ENCODE peak calls at places on chromosomes 2 and 18, in six cellular contexts. T is sigmoid colon, Y is HCT116, G is K562, K is spleen, S is GM12878. E is an unnamed sample.

GRCh38 chr18:45049548-45050307 is 369.0 kb downstream of the SETBP1 start:
- DNase-seq in T (no peak), S (no peak), K (no peak), Y (no peak), G (no peak), E (no peak)

GRCh38 chr2:74548919-74549684 is 4.6 kb downstream of the LOXL3 start:
- DNase-seq in T (peak; percentile 83), Y (no peak), K (peak; percentile 84), S (no peak), G (peak; percentile 88), E (no peak)

GRCh38 chr2:203237501-203238238 is 1.1 kb upstream of the CYP20A1 start:
- DNase-seq in G (peak; percentile 6), Y (no peak), S (no peak), T (no peak), K (no peak), E (no peak)

GRCh38 chr18:8439091-8439490 is 170.1 kb upstream of the RAB12 start:
- DNase-seq in G (no peak), K (no peak), T (no peak), S (no peak), Y (no peak), E (no peak)

GRCh38 chr2:198116652-198117175 is 312.3 kb downstream of the PLCL1 start:
- DNase-seq in K (no peak), Y (no peak), G (no peak), T (no peak), S (no peak), E (no peak)

GRCh38 chr2:219553463-219553862 is 9.6 kb downstream of the TMEM198 start:
- DNase-seq in Y (no peak), G (no peak), K (no peak), S (no peak), T (no peak), E (no peak)

GRCh38 chr2:219358170-219359075 is 25.9 kb upstream of the RESP18 start:
- DNase-seq in G (peak; percentile 32), T (no peak), K (no peak), S (no peak), Y (no peak), E (peak; percentile 23)

GRCh38 chr2:224894356-224894755 is 147.9 kb downstream of the DOCK10 start:
- DNase-seq in K (no peak), T (no peak), S (peak; percentile 71), G (no peak), Y (no peak), E (no peak)

GRCh38 chr2:175755169-175755568 is 246.9 kb downstream of the LNPK start:
- DNase-seq in K (no peak), S (no peak), T (no peak), Y (no peak), G (no peak), E (no peak)

GRCh38 chr2:241047253-241048010 is 49.0 kb downstream of the SNED1 start:
- DNase-seq in G (no peak), S (no peak), Y (no peak), K (no peak), T (no peak), E (no peak)

GRCh38 chr2:206463685-206464084 is 20.4 kb downstream of the ADAM23 start:
- DNase-seq in T (no peak), S (no peak), G (no peak), K (no peak), Y (no peak), E (no peak)

GRCh38 chr2:45595724-45596435 is 15.2 kb downstream of the SRBD1 start:
- DNase-seq in Y (no peak), K (no peak), T (no peak), G (no peak), S (no peak), E (no peak)

GRCh38 chr2:10243926-10244270 is 58.8 kb upstream of the HPCAL1 start:
- DNase-seq in S (no peak), Y (no peak), G (no peak), K (peak; percentile 62), T (peak; percentile 39), E (no peak)

GRCh38 chr2:207357216-207357615 is 172.5 kb upstream of the CREB1 start:
- DNase-seq in Y (no peak), T (no peak), K (no peak), G (no peak), S (no peak), E (no peak)

GRCh38 chr2:160222546-160223281 is 22.6 kb upstream of the ITGB6 start:
- DNase-seq in K (no peak), T (no peak), Y (no peak), S (no peak), G (no peak), E (no peak)

GRCh38 chr2:110858135-110858737 is 125.9 kb downstream of the ACOXL start:
- DNase-seq in S (peak; percentile 69), G (no peak), K (no peak), T (no peak), Y (no peak), E (no peak)

GRCh38 chr2:84875213-84875560 is 5.7 kb downstream of the TRABD2A start:
- DNase-seq in T (peak; percentile 33), S (no peak), Y (no peak), K (no peak), G (no peak), E (no peak)

GRCh38 chr2:171878481-171878993 is 15.5 kb downstream of the SLC25A12 start:
- DNase-seq in T (no peak), G (no peak), S (no peak), K (no peak), Y (no peak), E (no peak)

GRCh38 chr2:226583715-226584114 is 215.9 kb downstream of the IRS1 start:
- DNase-seq in S (no peak), K (no peak), G (no peak), T (no peak), Y (peak; percentile 66), E (no peak)

DNA sequence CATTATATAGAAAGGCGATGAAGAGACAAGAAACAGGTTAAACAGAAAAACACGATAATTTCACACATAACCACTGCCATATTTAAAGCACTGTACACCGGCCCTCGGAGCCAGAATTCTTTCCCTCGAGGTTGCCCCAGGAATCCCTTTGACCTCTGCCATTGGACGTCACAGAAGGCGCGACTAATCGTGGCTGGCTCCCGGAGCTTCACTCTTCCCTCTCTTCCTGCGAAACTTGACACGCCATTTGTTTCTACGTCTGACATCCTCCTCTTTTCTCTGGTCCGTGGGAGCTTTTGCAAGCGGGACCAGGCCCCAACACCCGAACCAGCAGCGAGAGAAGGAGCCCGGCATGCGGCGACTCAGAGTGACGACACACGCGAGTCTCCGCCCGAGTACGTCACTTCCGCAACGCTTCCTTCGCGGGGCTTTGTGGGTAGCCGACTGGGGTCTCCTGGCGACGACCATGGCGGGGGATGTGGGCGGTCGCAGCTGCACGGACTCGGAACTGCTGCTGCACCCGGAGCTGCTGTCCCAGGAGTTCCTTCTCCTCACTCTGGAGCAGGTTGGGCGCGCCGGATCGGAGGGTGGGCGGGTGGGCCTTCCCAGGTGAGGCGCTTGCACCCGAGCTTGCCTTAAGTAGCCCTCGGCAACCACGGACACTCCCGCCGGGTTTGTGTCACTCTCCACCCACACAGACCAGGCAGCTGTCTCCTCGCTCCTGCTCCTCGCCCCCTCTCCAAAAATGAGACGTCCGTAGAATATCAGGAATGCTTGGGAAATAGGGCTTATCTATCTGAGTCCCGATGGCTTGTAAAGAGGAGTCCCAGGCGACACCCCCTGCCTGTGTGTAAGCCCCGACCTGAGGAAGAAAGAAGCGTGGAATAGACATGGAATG is at the start of gene C2orf49:
- DNase-seq in Y (peak; percentile 72), S (no peak), T (peak; percentile 94), G (peak; percentile 87), K (peak; percentile 95), E (peak; percentile 68)
- TF ChIP-seq POLR2A in Y (no peak), S (peak; percentile 86), T (no peak), G (peak; percentile 83), K (peak; percentile 31), E (peak; percentile 55)

GRCh38 chr2:12299431-12299830 is 417.3 kb upstream of the TRIB2 start:
- DNase-seq in Y (no peak), T (no peak), K (no peak), G (no peak), S (no peak), E (no peak)

GRCh38 chr2:12302691-12303090 is 414.0 kb upstream of the TRIB2 start:
- DNase-seq in Y (no peak), G (no peak), S (no peak), K (no peak), T (no peak), E (no peak)

GRCh38 chr2:12302140-12302539 is 414.6 kb upstream of the TRIB2 start:
- DNase-seq in S (no peak), G (no peak), Y (no peak), K (no peak), T (no peak), E (no peak)

GRCh38 chr2:12300927-12301326 is 415.8 kb upstream of the TRIB2 start:
- DNase-seq in Y (no peak), G (no peak), T (no peak), K (no peak), S (no peak), E (no peak)

DNA sequence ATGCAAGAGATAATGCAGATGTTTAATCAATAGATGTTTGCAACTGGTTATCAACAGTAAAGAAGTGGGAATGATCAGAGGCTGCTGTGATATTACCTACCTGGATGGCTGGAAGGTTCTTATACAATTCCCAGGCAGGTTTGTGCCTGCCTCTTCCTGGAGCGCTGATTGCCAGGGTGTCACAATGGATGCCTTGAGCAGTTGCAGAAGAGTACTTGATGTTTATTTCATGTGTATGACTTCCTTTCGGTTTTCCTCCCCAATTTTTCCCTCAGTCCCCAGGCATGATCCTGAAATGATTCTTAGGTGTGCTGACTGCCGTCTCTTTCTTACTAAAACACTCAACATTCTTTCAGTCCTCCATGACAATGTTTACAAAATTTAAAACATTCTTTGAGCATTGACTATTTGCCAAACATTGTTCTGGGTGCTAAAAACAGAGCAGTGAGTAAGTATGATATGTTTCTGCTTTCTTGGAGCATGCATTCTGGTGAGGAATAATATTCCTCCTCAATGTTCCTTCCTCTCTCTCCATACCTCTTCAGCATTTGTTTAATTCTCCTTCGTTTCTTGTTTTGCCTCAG is 416.6 kb upstream of the TRIB2 start:
- DNase-seq in Y (no peak), T (no peak), K (no peak), G (no peak), S (no peak), E (no peak)
- TF ChIP-seq POLR2AphosphoS5 in Y (no peak), T (no peak), K (no peak), G (no peak), S (no peak), E (no peak)

GRCh38 chr2:168455692-168456525 is at the start of gene CERS6:
- DNase-seq in G (peak; percentile 89), T (peak; percentile 98), Y (peak; percentile 79), S (peak; percentile 64), K (peak; percentile 99), E (peak; percentile 68)
- TF ChIP-seq POLR2A in G (peak; percentile 75), T (peak; percentile 64), Y (peak; percentile 80), S (peak; percentile 95), K (peak; percentile 25), E (no peak)

DNA sequence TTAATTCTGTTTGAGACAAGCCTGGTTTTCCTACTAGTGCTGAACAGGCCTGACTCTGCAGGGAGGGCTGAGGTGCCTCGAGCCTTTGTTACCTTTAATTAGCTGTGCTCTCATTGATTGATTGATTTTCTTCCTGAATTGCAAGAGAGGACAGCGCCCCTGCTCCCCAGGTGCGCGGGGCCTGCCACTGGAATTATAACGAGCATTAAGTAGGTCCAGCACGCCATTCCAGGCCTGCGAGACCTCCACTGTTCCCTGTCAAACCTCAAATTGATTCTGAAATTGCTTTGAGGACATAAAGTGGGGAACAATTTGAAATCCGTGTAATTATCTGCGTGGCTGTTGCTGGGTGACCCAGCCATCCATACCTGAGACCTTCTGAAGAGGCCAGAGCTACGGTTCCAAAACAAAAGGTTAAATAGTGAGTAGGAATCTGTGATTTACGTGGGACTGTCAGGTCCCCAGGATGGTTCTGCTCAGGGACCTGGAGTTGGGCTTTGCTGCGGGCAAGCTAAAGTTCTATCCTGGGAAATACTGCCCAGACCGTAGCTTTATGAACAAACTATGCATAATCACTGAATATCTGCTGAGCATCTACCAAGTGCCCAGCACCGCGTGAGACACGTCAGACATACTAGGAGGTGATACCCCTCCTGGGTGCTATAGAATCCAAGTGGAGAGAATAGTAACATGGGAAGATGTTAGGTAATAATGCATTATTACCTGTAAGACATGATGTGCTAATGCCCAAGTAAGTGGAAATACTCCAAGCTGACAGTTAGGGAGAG is 104.1 kb downstream of the ZBTB7C start:
- DNase-seq in S (no peak), K (no peak), G (no peak), Y (no peak), T (peak; percentile 33), E (no peak)
- TF ChIP-seq POLR2AphosphoS5 in S (no peak), K (no peak), G (no peak), Y (no peak), T (no peak), E (no peak)